ENCODE peak calls at places on chromosomes 16 and 17, in five cellular contexts. Z is lower lobe of right lung, R is aorta, O is PC-3, M is GM12878. H is an unnamed sample.

GRCh38 chr16:31487076-31487719 is 4.3 kb downstream of the SLC5A2 start:
- ATAC-seq in Z (no peak), R (no peak), O (no peak), M (no peak), H (no peak)

GRCh38 chr16:11016524-11016988 is 72.2 kb downstream of the CLEC16A start:
- ATAC-seq in Z (peak), R (no peak), O (peak), M (no peak), H (no peak)

GRCh38 chr16:73025111-73025505 is 22.8 kb downstream of the ZFHX3 start:
- ATAC-seq in Z (peak), R (no peak), O (no peak), M (no peak), H (no peak)

GRCh38 chr17:17348872-17349723 is 45.9 kb downstream of the NT5M start:
- ATAC-seq in Z (no peak), R (no peak), O (no peak), M (no peak), H (no peak)

GRCh38 chr17:34547453-34548063 is 31.8 kb upstream of the TMEM132E start:
- ATAC-seq in Z (no peak), R (no peak), O (no peak), M (no peak), H (no peak)

GRCh38 chr17:7014995-7015586 is 2.7 kb downstream of the RNASEK start:
- ATAC-seq in Z (no peak), R (no peak), O (peak), M (peak), H (peak)

GRCh38 chr16:25868966-25869365 is 177.2 kb downstream of the HS3ST4 start:
- ATAC-seq in Z (no peak), R (no peak), O (no peak), M (no peak), H (no peak)

GRCh38 chr17:2071421-2072281 is 16.7 kb downstream of the HIC1 start:
- ATAC-seq in Z (peak), R (no peak), O (no peak), M (no peak), H (no peak)

GRCh38 chr16:11670171-11671131 is 2.2 kb downstream of the SNN start:
- ATAC-seq in Z (no peak), R (no peak), O (no peak), M (peak), H (peak)

GRCh38 chr16:89484923-89485679 is 5.3 kb downstream of the ANKRD11 start:
- ATAC-seq in Z (no peak), R (no peak), O (no peak), M (peak), H (peak)

GRCh38 chr17:49403514-49404289 is 11.0 kb downstream of the PHB1 start:
- ATAC-seq in Z (no peak), R (no peak), O (no peak), M (no peak), H (no peak)

GRCh38 chr16:86584071-86584685 is 5.8 kb downstream of the FOXL1 start:
- ATAC-seq in Z (no peak), R (no peak), O (no peak), M (no peak), H (no peak)

GRCh38 chr17:45782889-45783592 is 1.1 kb upstream of the CRHR1 start:
- ATAC-seq in Z (peak), R (no peak), O (peak), M (no peak), H (peak)

GRCh38 chr16:65446441-65446840 is 324.6 kb upstream of the CDH11 start:
- ATAC-seq in Z (no peak), R (no peak), O (no peak), M (no peak), H (no peak)

GRCh38 chr17:5043524-5043923 is 8.3 kb upstream of the SLC52A1 start:
- ATAC-seq in Z (no peak), R (no peak), O (no peak), M (no peak), H (no peak)

GRCh38 chr17:7867881-7868329 is 10.1 kb downstream of the CYB5D1 start:
- ATAC-seq in Z (peak), R (no peak), O (no peak), M (no peak), H (no peak)

H was measured in stimulated activated memory B cell treated with anti-CD40 and anti-IgM and Interleukin-4, amounts not matched to agents 10 μg/mL and 1 μg/mL and 100 μg/mL, for 72 hours.